ENCODE peak calls at places on chromosomes 13 and 19, in nine cellular contexts. F is GM12864, S is heart left ventricle, Q is A673, C is SK-N-SH, W is GM23248, G is bronchial epithelial cell, E is neural progenitor cell, R is brain microvascular endothelial cell. I is an unnamed sample.

GRCh38 chr19:15291089-15291488 is 41.2 kb downstream of the BRD4 start:
- DNase-seq in F (no peak), S (no peak), Q (no peak), C (no peak), W (peak; percentile 77), G (no peak), E (no peak), R (peak; percentile 45), I (no peak)

GRCh38 chr19:6232567-6232966 is 47.2 kb downstream of the MLLT1 start:
- DNase-seq in F (no peak), S (no peak), Q (no peak), C (no peak), W (peak; percentile 94), G (peak; percentile 25), E (no peak), R (peak; percentile 32), I (peak; percentile 71)

GRCh38 chr19:44590245-44591059 is 22.9 kb upstream of the IGSF23 start:
- DNase-seq in F (no peak), S (no peak), Q (no peak), C (no peak), W (no peak), G (no peak), E (no peak), R (no peak), I (no peak)

GRCh38 chr13:24651718-24652345 is 28.4 kb upstream of the ATP12A start:
- DNase-seq in F (no peak), S (no peak), Q (no peak), C (no peak), W (no peak), G (peak; percentile 79), E (no peak), R (no peak), I (no peak)

GRCh38 chr13:78028960-78029359 is 110.3 kb upstream of the EDNRB start:
- DNase-seq in F (no peak), S (no peak), Q (no peak), C (no peak), W (no peak), G (no peak), E (no peak), R (no peak), I (no peak)

GRCh38 chr13:33636955-33637670 is 180.8 kb upstream of the RFC3 start:
- DNase-seq in F (no peak), S (no peak), Q (no peak), C (no peak), W (peak; percentile 51), G (peak; percentile 67), E (no peak), R (no peak), I (no peak)

GRCh38 chr19:35871611-35872010 is 3.2 kb downstream of the APLP1 start:
- DNase-seq in F (no peak), S (no peak), Q (no peak), C (no peak), W (no peak), G (no peak), E (no peak), R (no peak), I (no peak)

GRCh38 chr19:8577247-8577646 is at the start of gene MYO1F:
- DNase-seq in F (no peak), S (peak; percentile 74), Q (no peak), C (no peak), W (no peak), G (no peak), E (no peak), R (no peak), I (no peak)

GRCh38 chr19:39514840-39515550 is at the start of gene SELENOV:
- DNase-seq in F (no peak), S (no peak), Q (no peak), C (peak; percentile 83), W (no peak), G (no peak), E (peak; percentile 87), R (no peak), I (no peak)

GRCh38 chr19:6663236-6664187 is 6.4 kb downstream of the TNFSF14 start:
- DNase-seq in F (no peak), S (no peak), Q (peak; percentile 14), C (no peak), W (peak; percentile 53), G (no peak), E (no peak), R (no peak), I (no peak)

GRCh38 chr13:41332829-41333228 is 21.8 kb downstream of the NAA16 start:
- DNase-seq in F (no peak), S (no peak), Q (no peak), C (no peak), W (no peak), G (no peak), E (no peak), R (no peak), I (no peak)

GRCh38 chr13:51291341-51291740 is 48.1 kb upstream of the SERPINE3 start:
- DNase-seq in F (no peak), S (peak; percentile 25), Q (no peak), C (no peak), W (peak; percentile 39), G (peak; percentile 51), E (no peak), R (no peak), I (no peak)

GRCh38 chr13:32314271-32314967 is 744 bp downstream of the ZAR1L start:
- DNase-seq in F (no peak), S (peak; percentile 55), Q (no peak), C (no peak), W (no peak), G (no peak), E (no peak), R (no peak), I (no peak)

GRCh38 chr13:103810026-103810425 is 743.8 kb upstream of the SLC10A2 start:
- DNase-seq in F (no peak), S (no peak), Q (no peak), C (no peak), W (no peak), G (no peak), E (no peak), R (no peak), I (no peak)

GRCh38 chr19:16849168-16849567 is 20.0 kb downstream of the SIN3B start:
- DNase-seq in F (no peak), S (no peak), Q (no peak), C (no peak), W (peak; percentile 73), G (peak; percentile 83), E (no peak), R (no peak), I (no peak)

GRCh38 chr19:12786149-12786870 is 5.0 kb upstream of the JUNB start:
- DNase-seq in F (no peak), S (peak; percentile 70), Q (no peak), C (peak; percentile 46), W (no peak), G (no peak), E (no peak), R (no peak), I (no peak)

GRCh38 chr19:30222993-30223865 is 149.0 kb upstream of the ZNF536 start:
- DNase-seq in F (no peak), S (no peak), Q (no peak), C (no peak), W (no peak), G (no peak), E (peak; percentile 78), R (no peak), I (no peak)

GRCh38 chr19:30225615-30226463 is 146.3 kb upstream of the ZNF536 start:
- DNase-seq in F (no peak), S (no peak), Q (peak; percentile 15), C (peak; percentile 73), W (peak; percentile 45), G (no peak), E (peak; percentile 60), R (no peak), I (no peak)

GRCh38 chr19:30226464-30227070 is 145.6 kb upstream of the ZNF536 start:
- DNase-seq in F (no peak), S (no peak), Q (peak; percentile 39), C (peak; percentile 79), W (peak; percentile 47), G (no peak), E (peak; percentile 48), R (no peak), I (no peak)

GRCh38 chr19:30223866-30224688 is 148.1 kb upstream of the ZNF536 start:
- DNase-seq in F (no peak), S (no peak), Q (no peak), C (no peak), W (no peak), G (no peak), E (no peak), R (no peak), I (no peak)

GRCh38 chr19:30224689-30225606 is 147.2 kb upstream of the ZNF536 start:
- DNase-seq in F (no peak), S (no peak), Q (peak; percentile 43), C (peak; percentile 84), W (peak; percentile 61), G (no peak), E (peak; percentile 64), R (no peak), I (no peak)
- H3K4me3 ChIP-seq in F (no peak overlapping the region), S (peak overlapping the region; percentile 52), Q (peak overlapping the region; percentile 63), C (peak overlapping the region; percentile 57), W (peak overlapping the region; percentile 76), G (no peak overlapping the region), E (peak overlapping the region; percentile 71), R (peak overlapping the region; percentile 27), I (peak overlapping the region; percentile 27)

GRCh38 chr19:4543444-4543843 is 3.6 kb upstream of the LRG1 start:
- DNase-seq in F (no peak), S (no peak), Q (no peak), C (no peak), W (no peak), G (no peak), E (no peak), R (no peak), I (no peak)
- H3K4me3 ChIP-seq in F (no peak overlapping the region), S (no peak overlapping the region), Q (no peak overlapping the region), C (no peak overlapping the region), W (no peak overlapping the region), G (no peak overlapping the region), E (no peak overlapping the region), R (no peak overlapping the region), I (no peak overlapping the region)

DNA sequence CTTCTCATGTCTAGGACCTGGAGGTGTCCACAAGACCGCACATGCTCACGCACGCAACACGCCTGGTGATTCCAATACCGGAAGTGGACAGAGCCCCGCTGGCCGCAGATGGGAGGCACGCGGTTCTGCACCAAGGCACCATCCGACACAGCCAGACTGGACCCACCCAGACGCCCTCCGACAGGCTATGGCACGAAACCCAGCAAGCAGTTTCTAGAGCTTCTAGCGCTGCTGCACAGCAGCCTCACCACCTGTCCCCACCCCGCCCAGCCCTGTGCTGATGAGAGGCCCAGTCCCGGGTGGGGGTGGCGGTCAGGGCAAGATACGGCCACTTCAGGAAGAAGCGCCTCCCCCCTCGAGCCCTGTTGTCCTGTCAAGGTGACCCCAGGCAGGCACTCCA is 11.4 kb downstream of the LSM4 start:
- DNase-seq in F (no peak), S (no peak), Q (no peak), C (no peak), W (no peak), G (no peak), E (no peak), R (no peak), I (no peak)
- H3K4me3 ChIP-seq in F (no peak overlapping the region), S (no peak overlapping the region), Q (no peak overlapping the region), C (no peak overlapping the region), W (no peak overlapping the region), G (no peak overlapping the region), E (no peak overlapping the region), R (no peak overlapping the region), I (no peak overlapping the region)

DNA sequence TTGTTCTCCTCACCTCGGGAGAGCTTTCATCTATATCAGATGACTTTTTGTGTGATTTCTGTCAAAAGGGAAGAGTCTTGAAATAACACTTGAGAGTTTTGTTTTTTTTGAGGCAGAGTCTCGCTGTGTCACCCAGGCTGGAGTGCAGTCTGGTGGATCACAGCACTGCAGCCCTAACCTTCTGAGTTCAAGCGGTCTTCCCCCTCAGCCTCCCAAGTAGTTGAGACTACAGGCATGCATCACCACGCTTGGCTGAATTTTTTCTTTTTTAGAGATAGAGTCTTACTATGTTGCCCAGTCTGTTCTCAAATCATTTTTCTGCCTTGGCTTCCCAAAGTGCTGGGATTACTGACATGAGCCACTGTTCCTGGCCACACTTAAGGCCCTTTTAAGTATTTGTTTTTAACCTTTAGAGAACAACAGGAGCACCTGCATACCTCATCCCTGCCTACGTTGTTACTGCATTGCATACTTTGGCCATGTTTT is 11.4 kb downstream of the NDFIP2 start:
- DNase-seq in F (no peak), S (no peak), Q (no peak), C (no peak), W (peak; percentile 75), G (peak; percentile 62), E (no peak), R (peak; percentile 46), I (no peak)
- H3K4me3 ChIP-seq in F (no peak overlapping the region), S (no peak overlapping the region), Q (no peak overlapping the region), C (no peak overlapping the region), W (peak overlapping the region; percentile 63), G (peak overlapping the region; percentile 13), E (no peak overlapping the region), R (no peak overlapping the region), I (no peak overlapping the region)